ENCODE peak calls at places on chromosomes 13 and 19, in eight cellular contexts. One of them, this sample, is unnamed.

GRCh38 chr13:111252449-111253124 is 67.9 kb upstream of the TEX29 start:
- DNase-seq in NB4: no peak
- DNase-seq in lower leg skin: no peak
- DNase-seq in body of pancreas: no peak
- DNase-seq in H54: no peak
- DNase-seq in IMR-90: peak; percentile 20
- DNase-seq in adrenal gland: no peak
- DNase-seq in A549: no peak
- DNase-seq in this sample: no peak

GRCh38 chr19:8038815-8039214 is 13.7 kb upstream of the CCL25 start:
- DNase-seq in lower leg skin: no peak
- DNase-seq in NB4: no peak
- DNase-seq in adrenal gland: no peak
- DNase-seq in A549: no peak
- DNase-seq in body of pancreas: no peak
- DNase-seq in H54: no peak
- DNase-seq in IMR-90: no peak
- DNase-seq in this sample: no peak

GRCh38 chr13:96848275-96848674 is 146.0 kb downstream of the OXGR1 start:
- DNase-seq in lower leg skin: no peak
- DNase-seq in body of pancreas: no peak
- DNase-seq in H54: no peak
- DNase-seq in adrenal gland: no peak
- DNase-seq in NB4: no peak
- DNase-seq in A549: no peak
- DNase-seq in IMR-90: no peak
- DNase-seq in this sample: no peak

GRCh38 chr19:45154064-45154827 is 6.5 kb downstream of the NKPD1 start:
- DNase-seq in IMR-90: peak; percentile 86
- DNase-seq in adrenal gland: peak; percentile 89
- DNase-seq in NB4: peak; percentile 50
- DNase-seq in lower leg skin: no peak
- DNase-seq in H54: peak; percentile 89
- DNase-seq in A549: peak; percentile 73
- DNase-seq in body of pancreas: no peak
- DNase-seq in this sample: peak; percentile 32

GRCh38 chr19:16799740-16800139 is 29.5 kb upstream of the SIN3B start:
- DNase-seq in A549: no peak
- DNase-seq in body of pancreas: no peak
- DNase-seq in adrenal gland: no peak
- DNase-seq in lower leg skin: no peak
- DNase-seq in IMR-90: no peak
- DNase-seq in H54: no peak
- DNase-seq in NB4: no peak
- DNase-seq in this sample: no peak

GRCh38 chr19:11381535-11382369 is 2.4 kb downstream of the EPOR start:
- DNase-seq in lower leg skin: no peak
- DNase-seq in body of pancreas: peak; percentile 19
- DNase-seq in A549: peak; percentile 96
- DNase-seq in H54: peak; percentile 91
- DNase-seq in NB4: peak; percentile 95
- DNase-seq in IMR-90: peak; percentile 88
- DNase-seq in adrenal gland: peak; percentile 91
- DNase-seq in this sample: peak; percentile 90

GRCh38 chr19:51621178-51621577 is 9.0 kb downstream of the SIGLEC5 start:
- DNase-seq in adrenal gland: no peak
- DNase-seq in body of pancreas: no peak
- DNase-seq in IMR-90: no peak
- DNase-seq in NB4: peak; percentile 93
- DNase-seq in lower leg skin: no peak
- DNase-seq in H54: no peak
- DNase-seq in A549: no peak
- DNase-seq in this sample: no peak

GRCh38 chr13:114090476-114090875 is 41.9 kb downstream of the RASA3 start:
- DNase-seq in body of pancreas: no peak
- DNase-seq in IMR-90: no peak
- DNase-seq in H54: no peak
- DNase-seq in A549: no peak
- DNase-seq in adrenal gland: no peak
- DNase-seq in NB4: no peak
- DNase-seq in lower leg skin: no peak
- DNase-seq in this sample: no peak

GRCh38 chr13:107275312-107275711 is 707.4 kb upstream of the ARGLU1 start:
- DNase-seq in NB4: no peak
- DNase-seq in A549: no peak
- DNase-seq in lower leg skin: no peak
- DNase-seq in IMR-90: no peak
- DNase-seq in body of pancreas: no peak
- DNase-seq in H54: no peak
- DNase-seq in adrenal gland: no peak
- DNase-seq in this sample: no peak

GRCh38 chr13:47039106-47039505 is 142.3 kb upstream of the HTR2A start:
- DNase-seq in H54: no peak
- DNase-seq in lower leg skin: no peak
- DNase-seq in adrenal gland: no peak
- DNase-seq in IMR-90: peak; percentile 89
- DNase-seq in NB4: no peak
- DNase-seq in A549: no peak
- DNase-seq in body of pancreas: no peak
- DNase-seq in this sample: no peak

GRCh38 chr19:58581227-58582141 is 8.3 kb upstream of the MZF1 start:
- DNase-seq in A549: peak; percentile 90
- DNase-seq in H54: no peak
- DNase-seq in IMR-90: peak; percentile 91
- DNase-seq in NB4: peak; percentile 85
- DNase-seq in lower leg skin: peak; percentile 78
- DNase-seq in body of pancreas: peak; percentile 80
- DNase-seq in adrenal gland: peak; percentile 87
- DNase-seq in this sample: no peak

GRCh38 chr13:46866150-46866549 is 30.7 kb downstream of the HTR2A start:
- DNase-seq in lower leg skin: peak; percentile 16
- DNase-seq in A549: peak; percentile 1
- DNase-seq in NB4: peak; percentile 98
- DNase-seq in H54: no peak
- DNase-seq in adrenal gland: peak; percentile 14
- DNase-seq in body of pancreas: peak; percentile 5
- DNase-seq in IMR-90: peak; percentile 63
- DNase-seq in this sample: peak; percentile 50

GRCh38 chr19:57443121-57443696 is 8.1 kb downstream of the ZNF749 start:
- DNase-seq in NB4: no peak
- DNase-seq in IMR-90: no peak
- DNase-seq in body of pancreas: no peak
- DNase-seq in A549: peak; percentile 30
- DNase-seq in adrenal gland: no peak
- DNase-seq in lower leg skin: no peak
- DNase-seq in H54: no peak
- DNase-seq in this sample: peak; percentile 20

GRCh38 chr19:35142531-35143230 is 374 bp upstream of the FXYD7 start:
- DNase-seq in IMR-90: no peak
- DNase-seq in H54: no peak
- DNase-seq in NB4: peak; percentile 48
- DNase-seq in A549: peak; percentile 74
- DNase-seq in lower leg skin: no peak
- DNase-seq in adrenal gland: no peak
- DNase-seq in body of pancreas: peak; percentile 85
- DNase-seq in this sample: peak; percentile 53

GRCh38 chr13:73467103-73467502 is 408.3 kb downstream of the KLF5 start:
- DNase-seq in lower leg skin: no peak
- DNase-seq in adrenal gland: no peak
- DNase-seq in H54: no peak
- DNase-seq in NB4: no peak
- DNase-seq in IMR-90: peak; percentile 16
- DNase-seq in A549: no peak
- DNase-seq in body of pancreas: no peak
- DNase-seq in this sample: no peak

GRCh38 chr13:73061478-73062275 is 2.9 kb downstream of the KLF5 start:
- DNase-seq in IMR-90: no peak
- DNase-seq in adrenal gland: no peak
- DNase-seq in body of pancreas: no peak
- DNase-seq in A549: no peak
- DNase-seq in H54: no peak
- DNase-seq in NB4: peak; percentile 21
- DNase-seq in lower leg skin: no peak
- DNase-seq in this sample: no peak

GRCh38 chr19:43725468-43725867 is 9.6 kb downstream of the IRGC start:
- DNase-seq in A549: no peak
- DNase-seq in lower leg skin: no peak
- DNase-seq in NB4: no peak
- DNase-seq in H54: no peak
- DNase-seq in body of pancreas: no peak
- DNase-seq in adrenal gland: peak; percentile 54
- DNase-seq in IMR-90: no peak
- DNase-seq in this sample: no peak

GRCh38 chr19:55643003-55643732 is at the start of gene ZNF581:
- DNase-seq in IMR-90: peak; percentile 78
- DNase-seq in adrenal gland: peak; percentile 70
- DNase-seq in lower leg skin: peak; percentile 70
- DNase-seq in NB4: peak; percentile 77
- DNase-seq in A549: peak; percentile 86
- DNase-seq in body of pancreas: peak; percentile 84
- DNase-seq in H54: peak; percentile 100
- DNase-seq in this sample: peak; percentile 84

DNA sequence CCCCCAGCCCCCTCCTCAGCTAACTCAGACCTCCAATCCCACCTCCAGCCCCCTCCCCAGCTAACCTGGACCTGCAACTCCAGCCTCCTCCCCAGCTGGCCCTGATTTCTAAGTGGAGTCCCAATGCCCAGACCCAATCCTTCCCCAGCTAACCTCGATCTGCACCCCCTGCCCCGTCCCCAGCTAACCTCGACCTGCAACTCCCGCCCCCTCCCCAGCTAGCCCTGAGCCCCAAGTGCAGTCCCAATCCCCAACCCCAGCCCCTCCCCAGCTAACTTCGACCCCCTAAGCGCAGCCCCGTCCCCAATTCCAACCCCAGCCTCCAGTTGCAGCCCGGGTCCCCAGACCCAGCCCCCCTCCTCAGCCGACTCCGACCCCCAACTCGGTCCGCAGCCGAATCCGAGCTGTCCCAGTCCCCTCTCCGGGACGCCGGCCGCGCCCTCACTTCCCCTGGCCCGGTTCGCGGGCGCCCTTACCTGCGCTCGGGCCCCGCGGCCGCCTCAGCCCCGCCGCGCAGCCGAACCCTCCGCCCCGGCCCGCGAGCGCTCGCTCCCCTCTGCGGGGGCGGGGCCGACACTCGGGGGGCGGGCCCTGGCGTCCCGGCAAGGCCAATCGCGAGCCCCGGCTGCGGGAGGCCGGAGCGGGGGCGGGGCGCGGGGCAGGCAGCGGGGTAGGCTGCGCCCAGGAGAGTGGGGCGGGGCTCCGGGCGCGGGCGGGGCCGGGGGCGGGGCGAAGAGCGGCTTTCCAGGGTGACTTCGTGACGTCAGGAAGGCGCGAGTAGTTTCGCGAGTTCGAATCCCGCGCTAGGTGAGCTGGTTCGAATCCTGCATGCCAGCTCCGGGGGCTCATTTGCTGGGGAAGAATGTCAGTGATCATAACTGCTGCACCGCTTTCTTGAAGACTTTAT is at the start of gene GNG7:
- DNase-seq in H54: peak; percentile 100
- DNase-seq in NB4: peak; percentile 84
- DNase-seq in adrenal gland: peak; percentile 96
- DNase-seq in IMR-90: peak; percentile 61
- DNase-seq in A549: peak; percentile 83
- DNase-seq in lower leg skin: peak; percentile 84
- DNase-seq in body of pancreas: peak; percentile 98
- DNase-seq in this sample: peak; percentile 93
- TF ChIP-seq POLR2A in H54: peak; percentile 64
- TF ChIP-seq POLR2A in NB4: peak; percentile 25
- TF ChIP-seq POLR2A in adrenal gland: peak; percentile 65
- TF ChIP-seq POLR2A in IMR-90: no peak
- TF ChIP-seq POLR2A in A549: no peak
- TF ChIP-seq POLR2A in lower leg skin: no peak
- TF ChIP-seq POLR2A in body of pancreas: peak; percentile 65
- TF ChIP-seq POLR2A in this sample: no peak

DNA sequence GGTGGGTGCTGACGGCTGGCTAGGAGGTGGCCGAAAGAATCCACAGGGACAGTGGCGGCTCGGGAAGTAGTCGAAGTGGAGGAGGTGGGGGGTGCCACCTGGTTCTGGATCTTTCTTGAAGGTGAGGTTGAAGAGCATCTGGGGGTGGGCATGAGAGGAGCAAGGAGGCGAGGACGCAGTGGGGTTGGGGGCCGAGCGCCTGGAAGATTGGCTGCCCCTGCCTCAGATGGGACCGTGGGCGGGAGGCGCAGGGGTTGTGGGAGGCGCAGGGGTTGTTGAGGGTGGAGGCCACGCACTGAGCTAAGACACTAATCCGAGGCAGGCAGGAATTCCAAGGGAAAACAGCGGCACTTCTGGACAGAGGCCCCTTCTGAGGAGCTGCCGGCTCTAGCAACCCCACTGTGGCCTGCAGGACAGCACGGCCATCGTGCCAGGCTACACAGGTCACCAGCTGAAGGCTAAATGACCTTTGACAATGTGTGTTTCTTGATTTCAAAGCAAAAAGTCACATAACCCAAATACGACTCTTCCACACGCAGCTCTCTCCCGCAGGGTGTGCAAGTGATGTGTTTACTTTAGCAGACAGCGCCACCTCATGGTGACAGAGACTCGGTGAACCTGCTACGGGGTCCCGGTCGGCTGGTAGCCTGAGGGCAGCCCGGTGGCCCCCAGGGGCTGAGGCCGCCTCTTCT is 44.1 kb upstream of the RANBP3 start:
- DNase-seq in H54: peak; percentile 77
- DNase-seq in IMR-90: peak; percentile 69
- DNase-seq in NB4: peak; percentile 79
- DNase-seq in body of pancreas: peak; percentile 90
- DNase-seq in A549: peak; percentile 66
- DNase-seq in adrenal gland: peak; percentile 89
- DNase-seq in lower leg skin: peak; percentile 67
- DNase-seq in this sample: peak; percentile 82
- TF ChIP-seq POLR2A in H54: no peak
- TF ChIP-seq POLR2A in IMR-90: no peak
- TF ChIP-seq POLR2A in NB4: no peak
- TF ChIP-seq POLR2A in body of pancreas: no peak
- TF ChIP-seq POLR2A in A549: no peak
- TF ChIP-seq POLR2A in adrenal gland: no peak
- TF ChIP-seq POLR2A in lower leg skin: no peak
- TF ChIP-seq POLR2A in this sample: no peak

DNA sequence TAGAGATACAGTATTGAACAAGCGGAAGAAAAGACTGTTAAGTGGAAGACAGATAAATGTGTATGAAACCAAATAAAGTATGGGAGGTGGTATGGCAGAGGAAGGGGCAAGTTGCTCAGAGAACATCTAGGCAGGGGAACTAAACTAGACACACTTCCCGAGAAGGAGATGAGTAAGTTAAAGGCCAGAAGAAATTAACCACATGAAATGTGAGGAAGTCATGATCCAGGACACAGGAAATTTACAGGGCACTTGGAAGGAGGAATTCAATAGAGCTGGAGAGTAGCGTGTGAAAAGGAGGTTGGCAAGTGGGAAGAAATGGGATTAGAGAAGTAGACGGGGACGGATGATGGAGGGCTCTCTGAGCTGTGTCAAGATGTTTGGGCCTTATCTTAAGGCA is 208.8 kb downstream of the COG6 start:
- DNase-seq in IMR-90: no peak
- DNase-seq in adrenal gland: no peak
- DNase-seq in H54: no peak
- DNase-seq in A549: no peak
- DNase-seq in lower leg skin: no peak
- DNase-seq in body of pancreas: no peak
- DNase-seq in NB4: no peak
- DNase-seq in this sample: no peak
- TF ChIP-seq POLR2A in IMR-90: no peak
- TF ChIP-seq POLR2A in adrenal gland: no peak
- TF ChIP-seq POLR2A in H54: no peak
- TF ChIP-seq POLR2A in A549: no peak
- TF ChIP-seq POLR2A in lower leg skin: no peak
- TF ChIP-seq POLR2A in body of pancreas: no peak
- TF ChIP-seq POLR2A in NB4: no peak
- TF ChIP-seq POLR2A in this sample: no peak

GRCh38 chr19:39428309-39429112 is 7.2 kb downstream of the RPS16 start:
- DNase-seq in adrenal gland: peak; percentile 70
- DNase-seq in NB4: no peak
- DNase-seq in A549: peak; percentile 94
- DNase-seq in body of pancreas: peak; percentile 43
- DNase-seq in IMR-90: peak; percentile 96
- DNase-seq in lower leg skin: no peak
- DNase-seq in H54: peak; percentile 79
- DNase-seq in this sample: no peak
- TF ChIP-seq POLR2A in adrenal gland: no peak
- TF ChIP-seq POLR2A in NB4: no peak
- TF ChIP-seq POLR2A in A549: no peak
- TF ChIP-seq POLR2A in body of pancreas: no peak
- TF ChIP-seq POLR2A in IMR-90: peak; percentile 67
- TF ChIP-seq POLR2A in lower leg skin: no peak
- TF ChIP-seq POLR2A in H54: no peak
- TF ChIP-seq POLR2A in this sample: no peak

This sample was measured in erythroblast.